ENCODE peak calls at places on chromosomes 16 and 17, in six cellular contexts. U is GM12865, R is stomach, M is fibroblast of pulmonary artery, D is uterus, F is GM23338. Y is an unnamed sample.

GRCh38 chr17:72349011-72349410 is 228.2 kb downstream of the SOX9 start:
- DNase-seq in M (no peak), R (no peak), D (no peak), U (no peak), F (no peak), Y (no peak)

GRCh38 chr16:14486520-14487303 is 143.3 kb downstream of the PARN start:
- DNase-seq in U (no peak), F (peak), D (peak), M (peak), R (peak), Y (peak)

GRCh38 chr17:76868176-76868668 is at the start of gene MGAT5B:
- DNase-seq in M (peak), F (peak), R (peak), U (peak), D (peak), Y (peak)

GRCh38 chr16:4696172-4696904 is 3.0 kb downstream of the NUDT16L1 start:
- DNase-seq in F (no peak), U (no peak), R (no peak), D (peak), M (peak), Y (peak)

GRCh38 chr16:4537376-4538066 is 1.1 kb downstream of the CDIP1 start:
- DNase-seq in F (peak), R (peak), U (no peak), M (no peak), D (no peak), Y (no peak)

GRCh38 chr17:8326591-8327583 is 12.8 kb upstream of the ODF4 start:
- DNase-seq in U (no peak), F (peak), R (peak), D (no peak), M (peak), Y (peak)

GRCh38 chr17:10843806-10844205 is 5.9 kb upstream of the PIRT start:
- DNase-seq in U (no peak), D (no peak), M (peak), F (peak), R (peak), Y (peak)

GRCh38 chr16:14007460-14007859 is 63.7 kb upstream of the MRTFB start:
- DNase-seq in M (peak), U (peak), F (no peak), D (no peak), R (no peak), Y (no peak)

GRCh38 chr17:17186551-17187505 is 19.3 kb downstream of the PLD6 start:
- DNase-seq in U (no peak), R (no peak), D (no peak), F (no peak), M (no peak), Y (peak)

GRCh38 chr17:64081802-64082799 is 47.8 kb downstream of the ERN1 start:
- DNase-seq in M (peak), U (peak), D (no peak), F (no peak), R (no peak), Y (peak)

GRCh38 chr17:64682261-64683181 is 20.4 kb upstream of the SMURF2 start:
- DNase-seq in U (no peak), R (no peak), D (no peak), M (peak), F (no peak), Y (no peak)

GRCh38 chr17:1412185-1413110 is 12.4 kb upstream of the YWHAE start:
- DNase-seq in M (peak), R (peak), U (no peak), D (no peak), F (no peak), Y (peak)

GRCh38 chr17:13646969-13647368 is 45.2 kb upstream of the HS3ST3A1 start:
- DNase-seq in F (no peak), M (no peak), U (no peak), D (no peak), R (no peak), Y (no peak)

GRCh38 chr16:80792031-80792430 is 12.4 kb downstream of the CDYL2 start:
- DNase-seq in M (peak), F (peak), U (no peak), R (no peak), D (no peak), Y (peak)

GRCh38 chr17:17924131-17924856 is 47.9 kb downstream of the TOM1L2 start:
- DNase-seq in D (no peak), U (no peak), M (no peak), R (no peak), F (no peak), Y (no peak)

GRCh38 chr17:72997559-72997958 is 94.9 kb downstream of the SLC39A11 start:
- DNase-seq in M (peak), D (no peak), U (no peak), F (no peak), R (no peak), Y (peak)

GRCh38 chr17:48441231-48441711 is 11.3 kb upstream of the SKAP1 start:
- DNase-seq in R (no peak), U (peak), F (no peak), M (no peak), D (no peak), Y (peak)

GRCh38 chr16:23280483-23280967 is 21.6 kb upstream of the SCNN1B start:
- DNase-seq in D (no peak), F (no peak), M (no peak), R (no peak), U (no peak), Y (no peak)

GRCh38 chr16:50369133-50369804 is 481 bp upstream of the BRD7 start:
- DNase-seq in U (no peak), M (no peak), F (no peak), R (no peak), D (no peak), Y (no peak)

GRCh38 chr17:66172706-66173223 is 19.2 kb downstream of the CEP112 start:
- DNase-seq in M (no peak), D (no peak), U (no peak), F (no peak), R (no peak), Y (no peak)

GRCh38 chr17:36547776-36548175 is 3.1 kb downstream of the GGNBP2 start:
- DNase-seq in M (no peak), R (no peak), F (no peak), U (no peak), D (no peak), Y (no peak)

DNA sequence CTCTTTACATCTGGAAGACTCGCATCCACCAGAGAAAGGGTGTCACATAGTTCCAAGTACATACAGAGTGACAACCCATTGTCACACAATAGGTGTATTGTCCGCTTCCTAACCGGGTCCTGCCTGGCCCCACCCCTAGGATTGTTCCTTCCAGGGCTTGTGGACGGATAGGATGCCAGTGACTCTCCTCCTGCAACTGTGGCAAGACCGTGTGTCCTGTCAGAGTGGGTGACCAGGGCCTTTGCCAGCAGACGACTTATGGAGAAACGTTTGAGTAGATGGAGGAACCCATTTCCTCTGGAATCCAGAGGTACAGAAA is 258.4 kb downstream of the CPPED1 start:
- DNase-seq in U (no peak), D (no peak), R (no peak), M (no peak), F (no peak), Y (no peak)
- TF ChIP-seq CTCF in U (no peak), D (no peak), R (no peak), M (no peak), F (no peak), Y (no peak)

GRCh38 chr17:81329279-81329926 is 34.3 kb upstream of the SLC38A10 start:
- DNase-seq in R (peak), M (peak), D (peak), U (peak), F (peak), Y (peak)

GRCh38 chr17:81328489-81328888 is 33.4 kb upstream of the SLC38A10 start:
- DNase-seq in R (no peak), M (no peak), U (no peak), F (no peak), D (no peak), Y (no peak)

GRCh38 chr17:81330884-81331245 is 35.8 kb upstream of the SLC38A10 start:
- DNase-seq in M (no peak), R (no peak), F (no peak), U (no peak), D (no peak), Y (no peak)

GRCh38 chr17:81329927-81330883 is 35.1 kb upstream of the SLC38A10 start:
- DNase-seq in U (no peak), D (no peak), R (no peak), M (no peak), F (peak), Y (no peak)

GRCh38 chr17:81328925-81329278 is 33.8 kb upstream of the SLC38A10 start:
- DNase-seq in F (no peak), R (no peak), M (no peak), D (no peak), U (no peak), Y (no peak)
- H3K4me3 ChIP-seq in F (no peak), R (no peak), M (no peak), D (no peak), U (no peak), Y (no peak)

GRCh38 chr16:56532714-56533113 is 12.9 kb upstream of the BBS2 start:
- DNase-seq in F (peak), R (no peak), D (no peak), U (no peak), M (no peak), Y (no peak)
- TF ChIP-seq CTCF in F (no peak), R (no peak), D (no peak), U (no peak), M (no peak), Y (no peak)

GRCh38 chr16:67249762-67250327 is 1.1 kb downstream of the SLC9A5 start:
- DNase-seq in F (no peak), D (no peak), U (no peak), M (no peak), R (no peak), Y (no peak)

GRCh38 chr16:67247698-67248400 is 568 bp upstream of the FHOD1 start:
- DNase-seq in U (no peak), M (no peak), D (no peak), F (no peak), R (no peak), Y (no peak)

GRCh38 chr16:67246945-67247697 is at the start of gene FHOD1:
- DNase-seq in D (peak), U (peak), F (peak), R (peak), M (peak), Y (peak)

GRCh38 chr16:67248401-67249177 is at the start of gene SLC9A5:
- DNase-seq in R (no peak), F (peak), M (no peak), D (no peak), U (peak), Y (no peak)

GRCh38 chr16:67249178-67249759 is 490 bp downstream of the SLC9A5 start:
- DNase-seq in U (no peak), M (no peak), R (no peak), F (peak), D (no peak), Y (no peak)
- H3K4me3 ChIP-seq in U (peak), M (peak), R (peak), F (peak), D (peak), Y (peak)

DNA sequence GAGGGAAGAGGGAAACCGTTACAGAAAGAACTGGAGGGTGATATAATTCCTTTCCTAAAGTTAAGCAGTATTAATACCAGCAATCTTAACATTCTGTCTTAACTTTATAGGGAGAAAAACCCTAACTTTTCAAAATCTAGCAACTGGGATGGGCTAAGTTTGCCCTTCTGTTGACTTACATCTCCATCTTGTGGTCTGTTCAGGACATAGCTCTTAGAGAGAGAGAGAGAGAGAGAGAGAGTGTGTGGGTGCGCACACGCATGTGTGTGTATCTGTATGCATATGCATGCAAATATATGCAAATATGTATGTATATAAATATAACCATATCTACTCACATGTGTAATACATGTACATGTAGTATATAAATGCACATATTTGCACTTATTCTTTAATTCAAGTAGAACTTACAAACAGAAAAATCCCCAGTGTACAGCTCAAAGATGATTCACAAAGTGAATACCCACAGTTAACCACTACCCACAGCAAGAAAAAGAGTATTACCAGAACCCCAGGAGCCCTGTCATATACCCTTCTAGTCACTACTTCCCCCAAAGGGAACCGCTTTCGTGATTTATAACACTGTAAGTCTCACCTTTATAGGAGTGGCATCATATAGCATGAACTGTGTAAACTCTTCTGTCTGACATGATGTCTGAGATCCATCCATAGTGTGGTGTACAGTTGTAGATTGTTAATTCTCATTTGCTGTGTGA is 46.4 kb downstream of the STX8 start:
- DNase-seq in R (no peak), U (peak), D (no peak), M (peak), F (peak), Y (no peak)
- TF ChIP-seq CTCF in R (no peak), U (peak), D (peak), M (peak), F (peak), Y (peak)

GRCh38 chr17:44758414-44759095 is at the start of gene ADAM11:
- DNase-seq in R (no peak), F (peak), D (no peak), U (no peak), M (no peak), Y (peak)

GRCh38 chr17:44759096-44759915 is 518 bp downstream of the ADAM11 start:
- DNase-seq in D (no peak), M (no peak), U (no peak), F (no peak), R (no peak), Y (peak)

GRCh38 chr17:44759916-44760243 is 1.1 kb downstream of the ADAM11 start:
- DNase-seq in F (no peak), R (no peak), M (no peak), D (no peak), U (no peak), Y (no peak)

GRCh38 chr17:44757045-44757917 is 1.5 kb upstream of the ADAM11 start:
- DNase-seq in F (no peak), U (no peak), R (no peak), M (no peak), D (no peak), Y (no peak)

GRCh38 chr17:44757918-44758413 is 822 bp upstream of the ADAM11 start:
- DNase-seq in D (no peak), U (no peak), F (no peak), M (no peak), R (no peak), Y (no peak)
- H3K4me3 ChIP-seq in D (no peak), U (no peak), F (peak), M (no peak), R (no peak), Y (peak)

DNA sequence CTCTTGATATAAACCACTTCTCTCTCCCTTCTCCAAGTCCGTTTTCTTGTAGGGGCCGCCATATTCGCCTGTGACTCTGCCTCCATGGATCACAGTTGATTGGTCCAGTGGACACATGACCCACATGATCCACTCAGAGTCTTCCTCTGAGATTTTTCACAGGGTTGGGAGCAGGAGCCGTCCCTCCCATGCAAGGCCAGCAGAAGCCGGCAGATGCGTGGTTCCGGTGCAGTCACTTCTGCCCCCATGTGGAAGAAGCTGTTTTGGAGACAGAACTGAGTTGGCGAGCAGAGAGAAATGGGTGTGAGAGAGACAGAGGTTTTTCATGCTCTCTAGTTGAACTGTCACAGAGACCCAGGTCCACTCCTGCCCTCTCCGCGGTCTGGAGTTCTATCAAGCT is 83.3 kb downstream of the C16orf95 start:
- DNase-seq in M (peak), U (peak), R (no peak), D (no peak), F (peak), Y (no peak)
- TF ChIP-seq CTCF in M (peak), U (peak), R (no peak), D (no peak), F (peak), Y (peak)

GRCh38 chr16:30895592-30896202 is 717 bp upstream of the CTF1 start:
- DNase-seq in F (no peak), M (peak), R (no peak), U (no peak), D (no peak), Y (no peak)
- H3K4me3 ChIP-seq in F (peak), M (peak), R (peak), U (no peak), D (peak), Y (peak)

DNA sequence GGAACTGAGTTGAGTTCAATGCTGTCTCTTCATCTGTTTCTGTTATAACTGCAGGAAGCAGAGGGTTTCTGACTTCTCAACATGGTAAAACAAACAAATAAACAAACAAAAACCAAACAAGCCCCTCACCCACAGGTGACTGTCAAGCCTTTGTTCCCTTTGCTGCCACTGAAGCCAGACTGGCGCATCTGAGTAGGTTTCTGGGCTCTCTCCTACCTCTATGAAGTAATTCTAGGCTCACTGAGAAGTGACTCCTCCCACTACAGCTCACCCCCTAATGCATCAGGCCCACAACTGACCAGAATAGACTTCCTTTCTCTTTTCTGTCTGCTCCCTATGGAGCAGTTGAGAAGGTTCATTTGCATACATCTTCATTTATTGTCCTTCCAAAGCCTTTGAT is 77.0 kb upstream of the CCL2 start:
- DNase-seq in R (no peak), F (peak), D (no peak), M (peak), U (no peak), Y (peak)
- TF ChIP-seq CTCF in R (no peak), F (peak), D (no peak), M (peak), U (no peak), Y (no peak)